ENCODE peak calls at places on chromosomes 13 and 19, in nine cellular contexts. B, C, I, M, E, H, Z, V and D are unnamed samples.
A peak's percentile ranks its signal among the peaks of the same experiment; 100 is the strongest.

GRCh38 chr13:79295906-79296564 is 110.0 kb downstream of the RBM26 start:
- DNase-seq in M (no peak), E (no peak), H (no peak), C (no peak), B (peak; percentile 11), I (no peak), Z (no peak), V (no peak), D (no peak)

GRCh38 chr19:2266183-2266993 is 10.2 kb upstream of the JSRP1 start:
- DNase-seq in E (peak; percentile 78), C (peak; percentile 80), V (no peak), H (peak; percentile 74), I (peak; percentile 87), M (peak; percentile 93), Z (peak; percentile 95), B (peak; percentile 75), D (no peak)

GRCh38 chr13:112962396-112962795 is 6.6 kb upstream of the MCF2L start:
- DNase-seq in E (no peak), C (no peak), I (no peak), V (no peak), M (no peak), H (no peak), Z (peak; percentile 56), B (no peak), D (no peak)

GRCh38 chr13:113897161-113897560 is 33.3 kb upstream of the GAS6 start:
- DNase-seq in E (no peak), M (no peak), C (no peak), I (no peak), B (peak; percentile 98), V (no peak), H (no peak), Z (no peak), D (peak; percentile 94)

GRCh38 chr19:52936151-52936957 is 13.1 kb upstream of the ZNF888 start:
- DNase-seq in H (no peak), V (no peak), I (no peak), Z (no peak), B (no peak), C (no peak), E (no peak), M (no peak), D (no peak)

GRCh38 chr13:40109324-40109958 is 454.0 kb downstream of the COG6 start:
- DNase-seq in Z (no peak), B (peak; percentile 73), M (no peak), H (no peak), E (peak; percentile 58), I (no peak), V (no peak), C (no peak), D (peak; percentile 32)

GRCh38 chr13:39577833-39578232 is 25.2 kb downstream of the LHFPL6 start:
- DNase-seq in V (no peak), B (no peak), I (no peak), M (no peak), C (peak; percentile 20), E (no peak), H (no peak), Z (no peak), D (no peak)

GRCh38 chr19:51948979-51949378 is 21.7 kb downstream of the ZNF613 start:
- DNase-seq in B (peak; percentile 23), M (peak; percentile 91), I (peak; percentile 19), H (peak; percentile 54), E (no peak), V (no peak), C (no peak), Z (no peak), D (no peak)

GRCh38 chr19:46493236-46494114 is 2.2 kb downstream of the PNMA8B start:
- DNase-seq in E (no peak), V (no peak), Z (peak; percentile 80), H (peak; percentile 56), M (no peak), I (peak; percentile 60), C (no peak), B (no peak), D (no peak)

DNA sequence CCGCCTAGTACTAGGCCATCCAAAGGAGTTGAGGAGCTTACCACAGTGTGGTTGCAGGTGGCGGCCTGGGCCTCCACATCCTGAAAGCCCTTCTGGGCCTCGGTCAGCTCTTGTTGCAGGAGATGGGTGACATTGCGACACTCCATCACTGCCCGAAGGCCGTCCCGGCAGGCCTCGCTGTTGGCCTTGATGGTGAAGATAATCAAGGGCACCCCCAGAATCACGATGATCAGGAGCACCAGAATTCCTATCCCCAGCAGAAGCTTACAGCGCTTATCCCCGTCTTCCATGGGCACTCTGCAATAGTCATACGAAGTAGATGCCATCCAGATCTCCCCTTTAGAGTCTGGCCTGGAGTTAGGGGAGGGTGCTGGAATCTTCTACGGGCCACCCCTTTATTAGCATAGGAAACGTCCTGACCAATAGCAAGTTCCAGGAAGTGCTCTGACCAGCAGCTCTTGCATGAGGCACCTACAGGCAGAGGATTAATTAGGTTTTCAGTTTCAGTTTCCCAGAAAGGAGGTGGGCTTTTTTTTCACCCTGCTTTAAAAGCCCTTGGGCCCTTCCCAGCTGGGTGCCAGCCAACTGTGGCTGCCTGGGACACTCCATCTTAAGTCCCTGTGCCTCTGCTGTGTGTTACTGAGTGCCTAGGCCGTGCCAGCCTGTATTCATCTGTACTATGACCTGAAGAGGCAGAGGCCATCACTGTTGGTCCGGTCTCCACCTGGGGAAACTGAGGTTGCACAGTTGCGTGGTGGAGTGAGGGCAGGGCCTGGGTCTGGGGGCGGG is at the start of gene BST2:
- DNase-seq in Z (peak; percentile 86), H (peak; percentile 86), V (no peak), B (peak; percentile 37), C (peak; percentile 48), M (peak; percentile 76), E (peak; percentile 57), I (peak; percentile 86), D (no peak)
- TF ChIP-seq POLR2A in Z (no peak), H (peak; percentile 69), V (peak; percentile 30), B (no peak), C (peak; percentile 68), M (peak; percentile 51), E (peak; percentile 77), I (peak; percentile 76), D (no peak)

GRCh38 chr19:655691-656090 is 7.3 kb downstream of the RNF126 start:
- DNase-seq in I (no peak), H (no peak), Z (peak; percentile 54), M (no peak), C (no peak), E (no peak), V (no peak), B (no peak), D (no peak)

GRCh38 chr19:651991-652390 is 11.0 kb downstream of the RNF126 start:
- DNase-seq in E (no peak), H (no peak), Z (peak; percentile 58), V (no peak), C (no peak), M (no peak), I (no peak), B (no peak), D (no peak)

GRCh38 chr19:651114-651818 is 11.6 kb downstream of the FGF22 start:
- DNase-seq in E (no peak), C (no peak), M (no peak), H (no peak), I (no peak), V (no peak), Z (peak; percentile 64), B (no peak), D (no peak)

GRCh38 chr19:652467-653389 is 10.3 kb downstream of the RNF126 start:
- DNase-seq in I (no peak), M (no peak), C (no peak), V (no peak), B (no peak), Z (peak; percentile 67), E (no peak), H (no peak), D (no peak)

GRCh38 chr19:653425-653824 is 9.6 kb downstream of the RNF126 start:
- DNase-seq in Z (no peak), M (no peak), C (no peak), B (no peak), E (no peak), H (no peak), V (no peak), I (no peak), D (no peak)
- TF ChIP-seq POLR2A in Z (no peak), M (no peak), C (no peak), B (no peak), E (no peak), H (no peak), V (no peak), I (no peak), D (no peak)

GRCh38 chr13:106415971-106416370 is 119.5 kb downstream of the EFNB2 start:
- DNase-seq in E (no peak), C (no peak), V (no peak), M (no peak), I (no peak), Z (no peak), H (no peak), B (no peak), D (no peak)

GRCh38 chr13:106415427-106415826 is 120.0 kb downstream of the EFNB2 start:
- DNase-seq in M (no peak), B (peak; percentile 11), I (no peak), C (no peak), H (no peak), E (no peak), Z (no peak), V (no peak), D (no peak)

GRCh38 chr13:106417467-106418110 is 117.9 kb downstream of the EFNB2 start:
- DNase-seq in M (no peak), E (no peak), C (no peak), V (no peak), B (no peak), Z (no peak), H (no peak), I (no peak), D (no peak)

GRCh38 chr13:106418556-106418955 is 116.9 kb downstream of the EFNB2 start:
- DNase-seq in M (no peak), V (no peak), H (no peak), E (no peak), Z (no peak), B (peak; percentile 74), C (no peak), I (no peak), D (no peak)

GRCh38 chr13:106416645-106417044 is 118.8 kb downstream of the EFNB2 start:
- DNase-seq in B (no peak), E (no peak), H (no peak), C (no peak), V (no peak), I (no peak), Z (no peak), M (peak; percentile 54), D (no peak)
- TF ChIP-seq POLR2A in B (no peak), E (no peak), H (no peak), C (no peak), V (no peak), I (no peak), Z (no peak), M (no peak), D (no peak)

DNA sequence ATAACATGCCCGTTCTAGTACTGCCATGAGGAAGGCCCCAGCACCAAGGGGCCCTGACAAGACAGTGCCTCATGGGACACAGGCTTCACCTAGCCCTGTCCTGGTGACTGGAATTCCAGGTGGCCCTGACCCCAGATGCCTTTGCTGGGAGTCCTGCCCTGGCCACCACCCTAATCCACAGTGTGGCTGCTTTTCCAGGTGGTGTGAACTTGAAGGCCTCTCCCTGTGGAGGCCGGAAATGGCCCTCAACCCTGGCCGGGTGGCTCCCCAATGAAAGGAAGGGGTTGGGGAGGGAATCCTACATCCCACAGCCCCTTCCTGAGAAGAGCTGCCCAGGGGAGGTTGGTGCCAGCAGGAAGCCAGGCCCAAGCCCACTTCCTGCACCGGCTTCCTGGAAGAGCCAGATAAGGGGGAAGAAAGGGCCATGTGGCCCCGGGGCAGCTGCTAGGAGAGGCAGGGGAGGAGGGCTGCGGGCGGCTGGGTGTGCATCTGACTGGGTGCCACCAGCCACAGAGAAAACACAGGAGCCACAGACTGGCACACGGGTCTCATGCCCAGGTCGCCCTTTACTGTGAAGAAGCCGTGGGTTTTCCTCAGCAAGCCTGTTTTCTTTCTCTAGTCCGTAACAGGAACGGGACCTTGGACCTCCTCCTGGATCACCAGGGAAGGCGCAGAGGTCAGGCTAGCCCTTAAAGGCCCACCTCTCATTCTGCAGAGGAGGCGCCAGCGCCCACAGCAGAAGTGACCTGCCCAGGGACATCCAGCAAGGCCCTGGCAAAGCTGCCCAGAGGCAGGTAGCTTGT is 4.7 kb downstream of the LSM4 start:
- DNase-seq in E (no peak), H (no peak), V (no peak), C (no peak), M (no peak), B (no peak), Z (no peak), I (peak; percentile 59), D (no peak)
- TF ChIP-seq POLR2A in E (no peak), H (no peak), V (no peak), C (peak; percentile 7), M (no peak), B (no peak), Z (no peak), I (no peak), D (no peak)